ENCODE peak calls at places on chromosomes 12 and 14, in five cellular contexts. Y, R, L, E and Z are unnamed samples.

GRCh38 chr12:111368291-111368683 is 608 bp downstream of the PHETA1 start:
- DNase-seq in R (no peak), L (no peak), E (no peak), Y (no peak), Z (peak; percentile 52)

GRCh38 chr12:104263580-104264358 is 39.8 kb upstream of the EID3 start:
- DNase-seq in E (peak; percentile 80), R (no peak), L (no peak), Y (peak; percentile 40), Z (peak; percentile 87)

GRCh38 chr14:104723651-104724406 is at the start of gene ADSS1:
- DNase-seq in L (peak; percentile 47), Y (peak; percentile 79), E (peak; percentile 39), R (peak; percentile 25), Z (peak; percentile 68)

GRCh38 chr12:123118397-123118945 is 32.4 kb downstream of the PITPNM2 start:
- DNase-seq in Y (peak; percentile 76), L (peak; percentile 82), E (no peak), R (no peak), Z (peak; percentile 98)

GRCh38 chr12:107760207-107760816 is 625 bp downstream of the PRDM4 start:
- DNase-seq in E (peak; percentile 34), Y (peak; percentile 52), L (peak; percentile 20), R (no peak), Z (peak; percentile 75)

GRCh38 chr14:61480704-61481285 is 159.4 kb downstream of the PRKCH start:
- DNase-seq in Y (no peak), R (no peak), E (no peak), L (no peak), Z (no peak)

GRCh38 chr14:39467889-39468524 is 35.8 kb upstream of the FBXO33 start:
- DNase-seq in Y (peak; percentile 40), L (no peak), E (no peak), R (no peak), Z (peak; percentile 62)

GRCh38 chr12:115626210-115626609 is 651.3 kb downstream of the MED13L start:
- DNase-seq in E (no peak), R (no peak), L (no peak), Y (no peak), Z (no peak)

GRCh38 chr14:33847066-33847465 is 103.8 kb downstream of the EGLN3 start:
- DNase-seq in E (no peak), L (no peak), Y (no peak), R (no peak), Z (no peak)

GRCh38 chr14:103123634-103124500 is 606 bp downstream of the TNFAIP2 start:
- DNase-seq in Y (no peak), L (no peak), E (no peak), R (no peak), Z (no peak)

GRCh38 chr12:7242176-7243101 is 53.0 kb downstream of the PEX5 start:
- DNase-seq in Y (no peak), E (no peak), L (no peak), R (no peak), Z (no peak)

GRCh38 chr12:65319680-65320193 is 41.3 kb downstream of the MSRB3 start:
- DNase-seq in E (no peak), L (no peak), R (no peak), Y (no peak), Z (no peak)

GRCh38 chr12:99618657-99619056 is 28.9 kb upstream of the GARIN6 start:
- DNase-seq in L (no peak), Y (no peak), R (no peak), E (no peak), Z (no peak)

GRCh38 chr14:104799239-104799599 is 1.7 kb upstream of the ZBTB42 start:
- DNase-seq in E (no peak), L (no peak), Y (no peak), R (no peak), Z (no peak)

GRCh38 chr12:68850390-68850789 is 42.4 kb downstream of the MDM2 start:
- DNase-seq in E (no peak), Y (no peak), L (no peak), R (no peak), Z (no peak)

GRCh38 chr12:53481957-53482586 is 17.2 kb downstream of the MAP3K12 start:
- DNase-seq in L (no peak), E (no peak), R (no peak), Y (no peak), Z (peak; percentile 31)

GRCh38 chr12:122096591-122097149 is 18.1 kb downstream of the MLXIP start:
- DNase-seq in R (no peak), Y (no peak), L (no peak), E (no peak), Z (no peak)

GRCh38 chr14:69773571-69774276 is 6.8 kb downstream of the SRSF5 start:
- DNase-seq in L (no peak), R (no peak), E (no peak), Y (no peak), Z (no peak)

GRCh38 chr14:90600619-90601018 is 203.8 kb downstream of the CALM1 start:
- DNase-seq in L (no peak), Y (no peak), R (no peak), E (peak; percentile 94), Z (no peak)

GRCh38 chr12:6696690-6697583 is 3.7 kb downstream of the PIANP start:
- DNase-seq in Y (no peak), E (no peak), R (no peak), L (no peak), Z (no peak)

GRCh38 chr14:88233915-88234314 is 89.2 kb downstream of the KCNK10 start:
- DNase-seq in L (peak; percentile 13), Y (peak; percentile 51), R (no peak), E (no peak), Z (peak; percentile 59)

GRCh38 chr14:104282332-104283196 is 144.2 kb downstream of the KIF26A start:
- DNase-seq in R (no peak), L (no peak), Y (no peak), E (no peak), Z (no peak)

GRCh38 chr12:42141981-42142606 is 2.6 kb downstream of the GXYLT1 start:
- DNase-seq in Y (no peak), L (no peak), R (no peak), E (no peak), Z (no peak)

GRCh38 chr14:53306267-53306721 is 153.2 kb upstream of the DDHD1 start:
- DNase-seq in E (peak; percentile 12), Y (peak; percentile 25), R (peak; percentile 8), L (no peak), Z (peak; percentile 53)

GRCh38 chr12:89162704-89163261 is 189.5 kb downstream of the DUSP6 start:
- DNase-seq in R (no peak), L (no peak), E (no peak), Y (no peak), Z (no peak)